ENCODE peak calls at places on chromosomes 7 and 10, in six cellular contexts. B is IMR-90, V is H9, N is neuronal stem cell, S is H1, M is trophoblast cell. E is an unnamed sample.

GRCh38 chr10:113479346-113480080 is 73.3 kb upstream of the HABP2 start:
- DNase-seq in B (no peak), V (no peak), N (no peak), S (no peak), M (peak; percentile 99), E (peak; percentile 1)

GRCh38 chr7:43377196-43377935 is 205.5 kb upstream of the STK17A start:
- DNase-seq in B (no peak), V (no peak), N (no peak), S (no peak), M (no peak), E (no peak)

GRCh38 chr10:76324283-76324682 is 892.9 kb downstream of the LRMDA start:
- DNase-seq in B (no peak), V (no peak), N (no peak), S (no peak), M (no peak), E (no peak)

GRCh38 chr10:49153971-49154370 is 20.1 kb upstream of the FAM170B start:
- DNase-seq in B (peak; percentile 79), V (no peak), N (no peak), S (no peak), M (no peak), E (peak; percentile 47)

GRCh38 chr10:51244739-51245138 is 170.5 kb downstream of the PRKG1 start:
- DNase-seq in B (peak; percentile 83), V (no peak), N (peak; percentile 56), S (no peak), M (peak; percentile 40), E (peak; percentile 59)

GRCh38 chr7:95686109-95686508 is 86.2 kb upstream of the DYNC1I1 start:
- DNase-seq in B (peak; percentile 39), V (peak; percentile 40), N (peak; percentile 14), S (no peak), M (peak; percentile 70), E (peak; percentile 74)

GRCh38 chr10:86264481-86265231 is 101.9 kb downstream of the GRID1 start:
- DNase-seq in B (no peak), V (peak; percentile 46), N (no peak), S (no peak), M (no peak), E (no peak)

GRCh38 chr7:93719546-93719945 is 145.0 kb upstream of the CALCR start:
- DNase-seq in B (peak; percentile 34), V (no peak), N (no peak), S (no peak), M (peak; percentile 37), E (peak; percentile 94)

GRCh38 chr7:111098011-111098925 is 7.3 kb downstream of the LRRN3 start:
- DNase-seq in B (peak; percentile 58), V (peak; percentile 50), N (no peak), S (no peak), M (peak; percentile 62), E (peak; percentile 43)

GRCh38 chr10:112732277-112732891 is 217.7 kb upstream of the TCF7L2 start:
- DNase-seq in B (no peak), V (no peak), N (peak; percentile 57), S (no peak), M (peak; percentile 92), E (peak; percentile 34)

GRCh38 chr7:96887426-96887825 is 117.9 kb upstream of the DLX6 start:
- DNase-seq in B (no peak), V (no peak), N (no peak), S (no peak), M (peak; percentile 3), E (no peak)

GRCh38 chr10:103069453-103070331 is 123.4 kb downstream of the NT5C2 start:
- DNase-seq in B (peak; percentile 68), V (peak; percentile 69), N (peak; percentile 42), S (peak; percentile 33), M (peak; percentile 86), E (peak; percentile 60)

GRCh38 chr7:81682873-81683272 is 87.0 kb downstream of the HGF start:
- DNase-seq in B (no peak), V (no peak), N (no peak), S (no peak), M (no peak), E (peak; percentile 57)

GRCh38 chr10:131022369-131022768 is 289.2 kb downstream of the TCERG1L start:
- DNase-seq in B (no peak), V (no peak), N (no peak), S (no peak), M (no peak), E (no peak)

GRCh38 chr10:6473430-6473829 is 106.6 kb downstream of the PRKCQ start:
- DNase-seq in B (no peak), V (no peak), N (no peak), S (no peak), M (no peak), E (no peak)

GRCh38 chr7:50382455-50382854 is 67.7 kb downstream of the FIGNL1 start:
- DNase-seq in B (no peak), V (peak; percentile 51), N (no peak), S (no peak), M (no peak), E (no peak)

GRCh38 chr10:84185526-84186175 is 8.7 kb upstream of the CDHR1 start:
- DNase-seq in B (no peak), V (no peak), N (no peak), S (no peak), M (no peak), E (no peak)

GRCh38 chr7:155198901-155199845 is 98.5 kb upstream of the INSIG1 start:
- DNase-seq in B (peak; percentile 88), V (no peak), N (no peak), S (no peak), M (peak; percentile 35), E (peak; percentile 80)

GRCh38 chr10:125779403-125780327 is 4.0 kb upstream of the MMP21 start:
- DNase-seq in B (no peak), V (no peak), N (no peak), S (no peak), M (no peak), E (no peak)

GRCh38 chr7:30146127-30146612 is 11.4 kb downstream of the MTURN start:
- DNase-seq in B (no peak), V (no peak), N (no peak), S (no peak), M (no peak), E (peak; percentile 25)

GRCh38 chr10:118978316-118978997 is 51.1 kb upstream of the NANOS1 start:
- DNase-seq in B (no peak), V (peak; percentile 22), N (no peak), S (no peak), M (no peak), E (no peak)

GRCh38 chr7:156101355-156101754 is 289.1 kb upstream of the SHH start:
- DNase-seq in B (no peak), V (no peak), N (no peak), S (no peak), M (no peak), E (no peak)

GRCh38 chr10:26556756-26557640 is 118.9 kb downstream of the APBB1IP start:
- DNase-seq in B (peak; percentile 11), V (peak; percentile 49), N (peak; percentile 47), S (no peak), M (peak; percentile 82), E (peak; percentile 27)

GRCh38 chr7:66964391-66964790 is 31.0 kb downstream of the SBDS start:
- DNase-seq in B (peak; percentile 65), V (no peak), N (no peak), S (no peak), M (peak; percentile 35), E (peak; percentile 28)

GRCh38 chr7:919114-919442 is 35.4 kb downstream of the ADAP1 start:
- DNase-seq in B (no peak), V (no peak), N (no peak), S (no peak), M (no peak), E (no peak)

GRCh38 chr7:44634839-44635591 is 28.6 kb downstream of the OGDH start:
- DNase-seq in B (no peak), V (no peak), N (no peak), S (no peak), M (no peak), E (no peak)

GRCh38 chr7:44636041-44636580 is 29.7 kb downstream of the OGDH start:
- DNase-seq in B (no peak), V (no peak), N (no peak), S (no peak), M (no peak), E (no peak)

GRCh38 chr7:44632196-44632595 is 25.8 kb downstream of the OGDH start:
- DNase-seq in B (no peak), V (no peak), N (no peak), S (no peak), M (no peak), E (no peak)

GRCh38 chr7:44633254-44634186 is 27.1 kb downstream of the OGDH start:
- DNase-seq in B (peak; percentile 97), V (no peak), N (no peak), S (no peak), M (no peak), E (peak; percentile 94)

GRCh38 chr7:44634187-44634838 is 27.9 kb downstream of the OGDH start:
- DNase-seq in B (peak; percentile 25), V (no peak), N (no peak), S (no peak), M (no peak), E (no peak)
- H3K4me1 ChIP-seq in B (peaks cover 41% of the 10 kb centered on the region), V (peaks cover 2% of the 10 kb centered on the region), N (peaks cover 21% of the 10 kb centered on the region), S (peaks cover 21% of the 10 kb centered on the region), M (peaks cover 9% of the 10 kb centered on the region), E (peaks cover 29% of the 10 kb centered on the region)

DNA sequence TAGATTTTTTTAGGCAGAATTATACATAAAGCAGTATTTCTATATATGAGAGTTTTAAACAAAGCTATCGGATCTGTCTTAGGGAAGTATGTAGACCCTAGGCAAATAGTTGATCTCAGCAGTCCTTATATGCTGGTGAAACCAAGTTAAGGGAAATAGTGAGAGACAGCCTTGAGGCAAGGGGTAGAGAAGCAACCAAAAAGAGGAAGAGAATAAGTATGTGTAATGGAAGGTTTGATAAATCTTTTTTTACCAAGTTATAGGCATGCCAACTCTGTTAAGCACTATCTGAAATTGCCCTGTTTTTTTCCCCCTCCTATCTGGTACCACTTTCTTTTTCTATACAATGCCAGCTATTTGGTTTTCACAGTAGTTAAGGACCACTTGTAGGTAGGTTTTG is 19.9 kb downstream of the SPAG6 start:
- DNase-seq in B (no peak), V (no peak), N (no peak), S (no peak), M (no peak), E (no peak)
- H3K4ac ChIP-seq in B (no peak overlapping the region), V (no peak overlapping the region), N (no peak overlapping the region), S (no peak overlapping the region), M (no peak overlapping the region), E (no peak overlapping the region)

DNA sequence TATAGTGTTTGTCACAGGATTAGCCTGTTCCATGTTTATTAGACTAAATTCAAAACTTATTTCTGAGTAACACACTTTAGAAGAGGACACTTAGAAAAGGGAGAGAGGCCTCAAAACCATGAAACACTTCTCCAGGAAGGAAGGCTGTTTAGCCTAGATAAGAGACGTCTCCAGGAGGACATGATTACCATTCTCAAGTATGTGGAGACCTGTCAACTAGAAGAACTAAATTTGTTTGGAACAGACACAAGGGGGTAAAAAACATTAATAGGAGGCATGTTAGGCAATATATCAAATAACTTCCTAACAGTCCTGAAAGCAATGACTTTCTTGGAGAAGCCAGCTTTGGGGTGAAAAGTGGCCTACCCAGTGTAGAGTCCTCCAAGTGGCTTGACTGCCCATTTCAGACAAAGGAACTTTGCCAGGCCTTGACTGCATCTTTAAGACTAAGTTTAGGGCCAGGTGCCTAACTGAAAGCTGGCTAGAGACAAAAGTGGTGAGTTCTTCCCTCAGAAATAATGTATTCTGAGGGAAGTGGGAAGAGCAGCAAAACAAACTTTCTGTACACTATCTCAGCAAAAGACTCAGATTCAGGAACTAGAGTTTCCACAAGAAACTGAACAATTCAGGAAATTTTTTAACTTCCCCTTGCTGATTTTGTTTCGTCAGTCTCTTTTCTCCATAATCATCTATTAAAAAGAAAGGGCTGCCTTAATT is 11.8 kb downstream of the NCOA4 start:
- DNase-seq in B (peak; percentile 43), V (no peak), N (no peak), S (no peak), M (no peak), E (peak; percentile 52)
- H3K14ac ChIP-seq in B (peak overlapping the region; percentile 39), V (no peak overlapping the region), N (no peak overlapping the region), S (no peak overlapping the region), M (no peak overlapping the region), E (no peak overlapping the region)

GRCh38 chr7:80604436-80604835 is 34.0 kb upstream of the CD36 start:
- DNase-seq in B (no peak), V (no peak), N (no peak), S (no peak), M (peak; percentile 59), E (no peak)
- H3K4me1 ChIP-seq in B (peaks cover 9% of the 10 kb centered on the region), V (no peaks in the 10 kb centered on the region), N (no peaks in the 10 kb centered on the region), S (no peaks in the 10 kb centered on the region), M (peaks cover 2% of the 10 kb centered on the region), E (no peaks in the 10 kb centered on the region)

E was measured in mesenchymal stem cell.